ENCODE peak calls at places on chromosomes 11 and 22, in eight cellular contexts. One of them, this sample, is unnamed. For H3K4me1 and H3K9me3, the result is how much of the 10 kb centered on the place peaks cover.

GRCh38 chr22:32327066-32327465 is 30.6 kb upstream of the RFPL3 start:
- DNase-seq in fibroblast of lung: no peak
- DNase-seq in psoas muscle: no peak
- DNase-seq in left ventricle myocardium inferior: no peak
- DNase-seq in MM.1S: no peak
- DNase-seq in SJSA1: no peak
- DNase-seq in breast epithelium: peak
- DNase-seq in right cardiac atrium: no peak
- DNase-seq in this sample: no peak

GRCh38 chr11:114280696-114281095 is 15.5 kb upstream of the NNMT start:
- DNase-seq in SJSA1: peak
- DNase-seq in left ventricle myocardium inferior: peak
- DNase-seq in psoas muscle: peak
- DNase-seq in MM.1S: peak
- DNase-seq in right cardiac atrium: peak
- DNase-seq in breast epithelium: no peak
- DNase-seq in fibroblast of lung: peak
- DNase-seq in this sample: peak

GRCh38 chr11:116642481-116642880 is 130.3 kb downstream of the BUD13 start:
- DNase-seq in psoas muscle: no peak
- DNase-seq in right cardiac atrium: no peak
- DNase-seq in MM.1S: no peak
- DNase-seq in SJSA1: no peak
- DNase-seq in breast epithelium: no peak
- DNase-seq in left ventricle myocardium inferior: no peak
- DNase-seq in fibroblast of lung: no peak
- DNase-seq in this sample: no peak

GRCh38 chr22:29079218-29079901 is 6.5 kb downstream of the KREMEN1 start:
- DNase-seq in fibroblast of lung: no peak
- DNase-seq in right cardiac atrium: no peak
- DNase-seq in MM.1S: no peak
- DNase-seq in psoas muscle: no peak
- DNase-seq in breast epithelium: no peak
- DNase-seq in SJSA1: no peak
- DNase-seq in left ventricle myocardium inferior: no peak
- DNase-seq in this sample: no peak

GRCh38 chr22:34812631-34813030 is 253.3 kb upstream of the ISX start:
- DNase-seq in left ventricle myocardium inferior: no peak
- DNase-seq in fibroblast of lung: no peak
- DNase-seq in psoas muscle: no peak
- DNase-seq in MM.1S: no peak
- DNase-seq in right cardiac atrium: no peak
- DNase-seq in breast epithelium: no peak
- DNase-seq in SJSA1: peak
- DNase-seq in this sample: no peak

GRCh38 chr11:60121259-60121658 is 32.8 kb downstream of the MS4A2 start:
- DNase-seq in breast epithelium: no peak
- DNase-seq in fibroblast of lung: no peak
- DNase-seq in right cardiac atrium: no peak
- DNase-seq in left ventricle myocardium inferior: no peak
- DNase-seq in psoas muscle: no peak
- DNase-seq in SJSA1: no peak
- DNase-seq in MM.1S: no peak
- DNase-seq in this sample: no peak

GRCh38 chr22:21101877-21102638 is 56.3 kb downstream of the LRRC74B start:
- DNase-seq in right cardiac atrium: no peak
- DNase-seq in MM.1S: no peak
- DNase-seq in SJSA1: no peak
- DNase-seq in breast epithelium: no peak
- DNase-seq in left ventricle myocardium inferior: no peak
- DNase-seq in fibroblast of lung: peak
- DNase-seq in psoas muscle: no peak
- DNase-seq in this sample: no peak

GRCh38 chr11:19805827-19806226 is 93.2 kb downstream of the NAV2 start:
- DNase-seq in right cardiac atrium: no peak
- DNase-seq in left ventricle myocardium inferior: no peak
- DNase-seq in MM.1S: no peak
- DNase-seq in breast epithelium: no peak
- DNase-seq in psoas muscle: no peak
- DNase-seq in fibroblast of lung: no peak
- DNase-seq in SJSA1: peak
- DNase-seq in this sample: no peak

GRCh38 chr11:126345283-126345682 is 10.2 kb upstream of the ST3GAL4 start:
- DNase-seq in breast epithelium: no peak
- DNase-seq in right cardiac atrium: no peak
- DNase-seq in psoas muscle: no peak
- DNase-seq in fibroblast of lung: no peak
- DNase-seq in left ventricle myocardium inferior: no peak
- DNase-seq in SJSA1: no peak
- DNase-seq in MM.1S: no peak
- DNase-seq in this sample: no peak

GRCh38 chr11:35223429-35223828 is 84.5 kb downstream of the CD44 start:
- DNase-seq in MM.1S: no peak
- DNase-seq in left ventricle myocardium inferior: no peak
- DNase-seq in right cardiac atrium: no peak
- DNase-seq in breast epithelium: no peak
- DNase-seq in fibroblast of lung: peak
- DNase-seq in psoas muscle: no peak
- DNase-seq in SJSA1: no peak
- DNase-seq in this sample: no peak

GRCh38 chr22:32579533-32580220 is 105.1 kb downstream of the FBXO7 start:
- DNase-seq in fibroblast of lung: peak
- DNase-seq in psoas muscle: no peak
- DNase-seq in breast epithelium: no peak
- DNase-seq in right cardiac atrium: no peak
- DNase-seq in SJSA1: peak
- DNase-seq in left ventricle myocardium inferior: peak
- DNase-seq in MM.1S: no peak
- DNase-seq in this sample: no peak

GRCh38 chr11:61969838-61970452 is 2.5 kb upstream of the FTH1 start:
- DNase-seq in SJSA1: peak
- DNase-seq in left ventricle myocardium inferior: no peak
- DNase-seq in right cardiac atrium: no peak
- DNase-seq in MM.1S: no peak
- DNase-seq in fibroblast of lung: peak
- DNase-seq in breast epithelium: no peak
- DNase-seq in psoas muscle: no peak
- DNase-seq in this sample: no peak

GRCh38 chr11:120900642-120901041 is 123.3 kb upstream of the TBCEL start:
- DNase-seq in left ventricle myocardium inferior: no peak
- DNase-seq in breast epithelium: no peak
- DNase-seq in right cardiac atrium: no peak
- DNase-seq in psoas muscle: no peak
- DNase-seq in fibroblast of lung: no peak
- DNase-seq in MM.1S: no peak
- DNase-seq in SJSA1: no peak
- DNase-seq in this sample: no peak

GRCh38 chr11:11247576-11247975 is 105.5 kb downstream of the CSNK2A3 start:
- DNase-seq in fibroblast of lung: no peak
- DNase-seq in left ventricle myocardium inferior: no peak
- DNase-seq in MM.1S: no peak
- DNase-seq in SJSA1: no peak
- DNase-seq in breast epithelium: no peak
- DNase-seq in right cardiac atrium: no peak
- DNase-seq in psoas muscle: no peak
- DNase-seq in this sample: no peak

GRCh38 chr11:109197656-109198055 is 224.3 kb upstream of the C11orf87 start:
- DNase-seq in fibroblast of lung: no peak
- DNase-seq in psoas muscle: no peak
- DNase-seq in SJSA1: no peak
- DNase-seq in MM.1S: no peak
- DNase-seq in breast epithelium: no peak
- DNase-seq in left ventricle myocardium inferior: no peak
- DNase-seq in right cardiac atrium: no peak
- DNase-seq in this sample: no peak

GRCh38 chr11:107183963-107184362 is 165.7 kb upstream of the GUCY1A2 start:
- DNase-seq in left ventricle myocardium inferior: no peak
- DNase-seq in right cardiac atrium: no peak
- DNase-seq in fibroblast of lung: no peak
- DNase-seq in SJSA1: no peak
- DNase-seq in psoas muscle: no peak
- DNase-seq in breast epithelium: no peak
- DNase-seq in MM.1S: no peak
- DNase-seq in this sample: no peak

DNA sequence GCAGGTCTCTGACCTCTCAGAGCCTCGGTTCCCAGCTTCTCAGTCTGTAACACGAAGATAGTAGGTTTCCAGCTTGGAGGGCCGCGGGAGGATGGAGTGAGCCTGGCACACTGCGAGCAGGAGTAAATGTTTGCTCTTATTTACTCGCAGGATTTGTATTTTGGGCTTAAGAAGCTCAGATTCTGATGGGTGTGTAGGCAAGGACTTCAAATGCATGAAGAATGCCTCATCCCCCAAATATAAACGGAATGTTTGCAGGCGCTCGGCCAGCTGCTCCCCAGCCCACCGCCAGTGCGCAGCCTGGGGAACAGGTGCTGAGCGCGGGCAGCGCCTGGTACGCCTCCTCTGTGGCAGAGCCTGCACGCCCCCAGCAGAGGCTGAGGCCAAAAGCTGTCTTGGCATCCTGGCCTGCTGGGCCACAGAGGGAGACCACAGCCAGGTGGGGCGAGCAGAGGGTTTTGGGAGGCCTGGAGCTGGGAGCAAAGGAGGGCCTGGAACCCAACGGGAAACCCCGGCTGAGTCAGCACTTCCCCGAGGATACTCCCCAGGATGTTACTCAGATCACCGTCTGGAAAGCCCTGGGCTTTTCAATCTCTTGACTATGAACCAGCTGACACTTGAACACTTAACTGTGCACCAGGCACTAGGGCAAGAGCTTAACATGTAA is 9.4 kb downstream of the EHD1 start:
- DNase-seq in psoas muscle: peak
- DNase-seq in MM.1S: no peak
- DNase-seq in fibroblast of lung: peak
- DNase-seq in SJSA1: peak
- DNase-seq in left ventricle myocardium inferior: no peak
- DNase-seq in right cardiac atrium: peak
- DNase-seq in breast epithelium: no peak
- DNase-seq in this sample: no peak
- H3K4me1 ChIP-seq in psoas muscle: half or more
- H3K4me1 ChIP-seq in MM.1S: under half
- H3K4me1 ChIP-seq in fibroblast of lung: half or more
- H3K4me1 ChIP-seq in SJSA1: half or more
- H3K4me1 ChIP-seq in left ventricle myocardium inferior: half or more
- H3K4me1 ChIP-seq in right cardiac atrium: under half
- H3K4me1 ChIP-seq in breast epithelium: under half
- H3K4me1 ChIP-seq in this sample: under half

GRCh38 chr22:47779474-47779873 is 1017.0 kb downstream of the TBC1D22A start:
- DNase-seq in fibroblast of lung: no peak
- DNase-seq in breast epithelium: no peak
- DNase-seq in psoas muscle: no peak
- DNase-seq in right cardiac atrium: no peak
- DNase-seq in left ventricle myocardium inferior: no peak
- DNase-seq in MM.1S: no peak
- DNase-seq in SJSA1: no peak
- DNase-seq in this sample: no peak
- H3K9me3 ChIP-seq in fibroblast of lung: under half
- H3K9me3 ChIP-seq in breast epithelium: under half
- H3K9me3 ChIP-seq in psoas muscle: under half
- H3K9me3 ChIP-seq in right cardiac atrium: under half
- H3K9me3 ChIP-seq in left ventricle myocardium inferior: under half
- H3K9me3 ChIP-seq in MM.1S: under half
- H3K9me3 ChIP-seq in SJSA1: under half
- H3K9me3 ChIP-seq in this sample: under half

GRCh38 chr22:37215890-37216289 is 3.6 kb upstream of the SSTR3 start:
- DNase-seq in right cardiac atrium: no peak
- DNase-seq in fibroblast of lung: no peak
- DNase-seq in left ventricle myocardium inferior: no peak
- DNase-seq in SJSA1: no peak
- DNase-seq in MM.1S: peak
- DNase-seq in breast epithelium: no peak
- DNase-seq in psoas muscle: no peak
- DNase-seq in this sample: no peak
- H3K4me1 ChIP-seq in right cardiac atrium: under half
- H3K4me1 ChIP-seq in fibroblast of lung: under half
- H3K4me1 ChIP-seq in left ventricle myocardium inferior: under half
- H3K4me1 ChIP-seq in SJSA1: under half
- H3K4me1 ChIP-seq in MM.1S: half or more
- H3K4me1 ChIP-seq in breast epithelium: under half
- H3K4me1 ChIP-seq in psoas muscle: under half
- H3K4me1 ChIP-seq in this sample: under half

DNA sequence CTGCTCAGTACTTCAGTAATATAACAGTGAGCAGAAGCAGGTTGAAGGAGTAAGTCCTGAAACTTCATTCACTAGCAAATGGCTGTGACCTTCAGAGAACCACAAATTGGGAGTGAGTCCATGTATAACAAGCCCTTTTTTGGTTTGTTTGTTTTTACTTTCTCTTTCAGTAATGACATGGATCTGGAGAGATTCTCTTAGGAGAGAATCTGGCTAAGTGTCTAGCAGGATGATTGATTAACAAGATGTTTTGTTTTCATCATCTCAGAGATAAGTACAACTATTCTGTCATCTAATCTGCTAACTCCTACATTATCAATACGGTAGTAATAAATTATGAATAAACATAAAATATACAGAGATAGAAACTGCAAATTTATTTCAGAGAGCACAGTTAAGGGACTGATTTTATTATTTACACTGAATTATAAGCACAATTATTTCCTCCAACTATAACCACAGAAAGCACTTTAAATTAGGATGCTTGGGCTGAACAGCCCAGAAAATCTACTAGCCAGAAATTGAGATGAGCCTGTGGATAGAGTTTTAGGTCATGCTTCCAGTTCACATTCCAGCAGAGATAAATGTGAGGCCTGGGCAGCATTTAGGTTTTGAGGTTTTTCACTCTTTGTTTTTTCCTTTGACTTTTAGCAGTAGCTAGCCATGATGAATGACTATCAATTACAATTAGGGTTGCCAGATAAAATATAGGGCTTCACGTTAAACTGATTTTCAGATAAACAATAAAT is 429.3 kb upstream of the FAT3 start:
- DNase-seq in fibroblast of lung: peak
- DNase-seq in psoas muscle: no peak
- DNase-seq in MM.1S: no peak
- DNase-seq in right cardiac atrium: no peak
- DNase-seq in breast epithelium: no peak
- DNase-seq in SJSA1: no peak
- DNase-seq in left ventricle myocardium inferior: no peak
- DNase-seq in this sample: no peak
- H3K9me3 ChIP-seq in fibroblast of lung: under half
- H3K9me3 ChIP-seq in psoas muscle: under half
- H3K9me3 ChIP-seq in MM.1S: under half
- H3K9me3 ChIP-seq in right cardiac atrium: under half
- H3K9me3 ChIP-seq in breast epithelium: under half
- H3K9me3 ChIP-seq in SJSA1: under half
- H3K9me3 ChIP-seq in left ventricle myocardium inferior: under half
- H3K9me3 ChIP-seq in this sample: under half

GRCh38 chr11:122173074-122173450 is 57.0 kb upstream of the BLID start:
- DNase-seq in left ventricle myocardium inferior: no peak
- DNase-seq in psoas muscle: no peak
- DNase-seq in MM.1S: no peak
- DNase-seq in breast epithelium: no peak
- DNase-seq in right cardiac atrium: no peak
- DNase-seq in fibroblast of lung: no peak
- DNase-seq in SJSA1: no peak
- DNase-seq in this sample: no peak
- H3K4me1 ChIP-seq in left ventricle myocardium inferior: under half
- H3K4me1 ChIP-seq in psoas muscle: under half
- H3K4me1 ChIP-seq in MM.1S: under half
- H3K4me1 ChIP-seq in breast epithelium: under half
- H3K4me1 ChIP-seq in right cardiac atrium: under half
- H3K4me1 ChIP-seq in fibroblast of lung: under half
- H3K4me1 ChIP-seq in SJSA1: half or more
- H3K4me1 ChIP-seq in this sample: under half

GRCh38 chr11:74870485-74870884 is 78.4 kb downstream of the XRRA1 start:
- DNase-seq in SJSA1: no peak
- DNase-seq in right cardiac atrium: no peak
- DNase-seq in breast epithelium: no peak
- DNase-seq in left ventricle myocardium inferior: no peak
- DNase-seq in psoas muscle: no peak
- DNase-seq in fibroblast of lung: peak
- DNase-seq in MM.1S: peak
- DNase-seq in this sample: peak
- H3K9me3 ChIP-seq in SJSA1: under half
- H3K9me3 ChIP-seq in right cardiac atrium: under half
- H3K9me3 ChIP-seq in breast epithelium: half or more
- H3K9me3 ChIP-seq in left ventricle myocardium inferior: half or more
- H3K9me3 ChIP-seq in psoas muscle: half or more
- H3K9me3 ChIP-seq in fibroblast of lung: under half
- H3K9me3 ChIP-seq in MM.1S: under half
- H3K9me3 ChIP-seq in this sample: half or more

This sample was measured in NT2/D1.